ENCODE peak calls at places on chromosomes 6 and 20, in four cellular contexts. X, W, T and A are unnamed samples.

GRCh38 chr20:43690943-43691598 is 24.2 kb downstream of the MYBL2 start:
- DNase-seq in X (no peak), W (no peak), T (no peak), A (no peak)

GRCh38 chr6:108160009-108160408 is 5.8 kb upstream of the NR2E1 start:
- DNase-seq in X (no peak), W (no peak), T (no peak), A (no peak)

GRCh38 chr6:54805077-54805476 is 41.5 kb upstream of the FAM83B start:
- DNase-seq in X (peak; percentile 45), W (no peak), T (no peak), A (no peak)

GRCh38 chr6:145895802-145896201 is 68.4 kb downstream of the SHPRH start:
- DNase-seq in X (no peak), W (no peak), T (no peak), A (no peak)

GRCh38 chr6:111534366-111534765 is 51.3 kb upstream of the REV3L start:
- DNase-seq in X (peak; percentile 56), W (peak; percentile 88), T (no peak), A (no peak)

GRCh38 chr20:6502999-6503398 is 264.5 kb upstream of the BMP2 start:
- DNase-seq in X (no peak), W (no peak), T (no peak), A (no peak)

GRCh38 chr6:131059486-131059885 is 3.6 kb downstream of the EPB41L2 start:
- DNase-seq in X (peak; percentile 64), W (no peak), T (no peak), A (peak; percentile 73)

GRCh38 chr6:4693158-4693557 is 83.0 kb upstream of the CDYL start:
- DNase-seq in X (no peak), W (no peak), T (no peak), A (no peak)

GRCh38 chr6:136335736-136336362 is 46.2 kb upstream of the BCLAF1 start:
- DNase-seq in X (no peak), W (no peak), T (no peak), A (no peak)

GRCh38 chr20:52103469-52103910 is 88.1 kb downstream of the ZFP64 start:
- DNase-seq in X (peak; percentile 56), W (no peak), T (no peak), A (no peak)

GRCh38 chr20:57482796-57483195 is 42.1 kb downstream of the CTCFL start:
- DNase-seq in X (no peak), W (no peak), T (peak; percentile 31), A (no peak)

GRCh38 chr20:62353289-62354030 is 13.7 kb downstream of the LAMA5 start:
- DNase-seq in X (no peak), W (no peak), T (no peak), A (no peak)

GRCh38 chr6:43923376-43924221 is 153.6 kb downstream of the VEGFA start:
- DNase-seq in X (peak; percentile 77), W (no peak), T (peak; percentile 49), A (peak; percentile 61)

GRCh38 chr20:16147221-16147620 is 426.0 kb downstream of the KIF16B start:
- DNase-seq in X (no peak), W (no peak), T (no peak), A (no peak)

GRCh38 chr6:149330133-149330532 is 12.6 kb downstream of the TAB2 start:
- DNase-seq in X (no peak), W (no peak), T (no peak), A (no peak)

GRCh38 chr20:51158226-51158625 is 135.3 kb upstream of the KCNG1 start:
- DNase-seq in X (no peak), W (no peak), T (no peak), A (peak; percentile 28)

GRCh38 chr6:101826259-101826658 is 432.8 kb downstream of the GRIK2 start:
- DNase-seq in X (peak; percentile 62), W (no peak), T (no peak), A (no peak)

GRCh38 chr6:43172127-43173007 is 1.3 kb downstream of the SRF start:
- DNase-seq in X (peak; percentile 36), W (peak; percentile 68), T (peak; percentile 86), A (no peak)

GRCh38 chr6:3228791-3229565 is 1.5 kb upstream of the TUBB2B start:
- DNase-seq in X (peak; percentile 43), W (no peak), T (no peak), A (no peak)

GRCh38 chr20:20370087-20370575 is 2.2 kb downstream of the INSM1 start:
- DNase-seq in X (no peak), W (no peak), T (no peak), A (no peak)

GRCh38 chr20:20371133-20371532 is 3.2 kb downstream of the INSM1 start:
- DNase-seq in X (no peak), W (no peak), T (no peak), A (no peak)

GRCh38 chr20:20371681-20372080 is 3.8 kb downstream of the INSM1 start:
- DNase-seq in X (no peak), W (no peak), T (no peak), A (no peak)

GRCh38 chr20:20375862-20376261 is 8.0 kb downstream of the INSM1 start:
- DNase-seq in X (no peak), W (no peak), T (no peak), A (no peak)

GRCh38 chr20:20373046-20373706 is 5.3 kb downstream of the INSM1 start:
- DNase-seq in X (peak; percentile 45), W (no peak), T (no peak), A (no peak)
- H3K4me3 ChIP-seq in X (no peak overlapping the region), W (no peak overlapping the region), T (no peak overlapping the region), A (no peak overlapping the region)

GRCh38 chr20:25032065-25032477 is 25.9 kb downstream of the ACSS1 start:
- DNase-seq in X (peak; percentile 4), W (no peak), T (no peak), A (no peak)
- H3K27ac ChIP-seq in X (no peak overlapping the region), W (peak overlapping the region; percentile 52), T (peak overlapping the region; percentile 71), A (no peak overlapping the region)

DNA sequence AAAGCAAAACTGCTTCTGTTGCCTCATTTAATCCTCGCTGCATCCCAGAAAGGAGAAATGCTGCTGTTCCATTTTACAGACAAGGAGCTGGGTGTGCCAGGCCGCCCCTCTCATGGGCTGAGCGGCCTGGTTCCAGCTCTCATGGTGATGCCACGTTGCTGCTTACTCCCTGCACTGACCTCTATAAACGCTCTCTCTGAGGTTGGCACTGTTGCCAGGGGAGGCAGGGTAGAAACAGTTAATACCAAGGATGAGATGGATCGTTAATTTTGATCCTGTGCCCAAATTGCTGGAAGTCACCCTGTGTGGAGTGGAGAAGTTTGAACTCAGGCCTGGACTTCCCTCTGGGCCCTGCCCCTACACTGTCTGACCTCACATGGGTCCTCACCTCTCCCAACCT is 25.6 kb downstream of the SIRPA start:
- DNase-seq in X (no peak), W (no peak), T (no peak), A (no peak)
- H3K4me3 ChIP-seq in X (no peak overlapping the region), W (no peak overlapping the region), T (no peak overlapping the region), A (no peak overlapping the region)

GRCh38 chr20:25220021-25220730 is 24.7 kb downstream of the ENTPD6 start:
- DNase-seq in X (no peak), W (no peak), T (no peak), A (peak; percentile 90)
- H3K27ac ChIP-seq in X (no peak overlapping the region), W (peak overlapping the region; percentile 22), T (no peak overlapping the region), A (peak overlapping the region; percentile 80)

GRCh38 chr20:3901028-3901746 is 12.0 kb downstream of the PANK2 start:
- DNase-seq in X (no peak), W (no peak), T (no peak), A (no peak)
- H3K4me3 ChIP-seq in X (peak overlapping the region; percentile 11), W (no peak overlapping the region), T (no peak overlapping the region), A (no peak overlapping the region)

GRCh38 chr6:119096683-119097310 is 18.3 kb upstream of the FAM184A start:
- DNase-seq in X (peak; percentile 40), W (no peak), T (peak; percentile 76), A (no peak)
- H3K27ac ChIP-seq in X (no peak overlapping the region), W (no peak overlapping the region), T (peak overlapping the region; percentile 58), A (no peak overlapping the region)

DNA sequence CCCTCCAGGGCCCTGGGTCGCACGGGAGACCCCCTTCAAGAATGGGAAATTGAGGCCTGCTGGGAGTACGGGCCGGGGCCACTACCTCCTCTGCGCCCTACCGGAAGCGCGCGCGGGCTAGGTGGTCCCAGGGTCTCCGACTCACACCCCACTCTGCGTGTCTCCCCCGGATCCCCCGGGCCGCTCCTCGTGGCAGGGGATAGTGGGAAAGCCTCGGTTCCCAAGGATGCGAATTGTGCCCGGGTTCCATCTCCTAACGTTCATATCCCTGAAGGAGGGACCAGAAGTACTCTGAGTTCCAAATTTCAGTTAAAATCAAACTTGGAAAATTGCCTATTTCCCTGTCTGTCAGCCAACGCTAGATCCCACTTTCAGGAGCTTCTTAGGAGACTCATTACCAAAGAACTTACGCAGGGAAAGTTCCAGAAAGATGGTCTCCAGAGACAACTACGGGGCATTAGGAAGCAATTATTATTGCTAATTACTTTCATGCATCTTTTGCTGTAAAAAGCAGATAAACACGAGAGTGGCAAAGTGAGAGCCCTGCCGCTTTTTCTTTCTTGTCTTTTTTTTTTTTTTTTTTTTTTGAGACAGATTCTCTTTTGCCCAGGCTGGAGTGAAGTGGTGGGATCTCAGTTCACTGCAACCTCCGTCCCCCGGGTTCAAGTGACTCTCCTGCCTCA is 858 bp downstream of the FAM83D start:
- DNase-seq in X (peak; percentile 18), W (peak; percentile 21), T (no peak), A (no peak)
- H3K4me3 ChIP-seq in X (peak overlapping the region; percentile 87), W (peak overlapping the region; percentile 77), T (peak overlapping the region; percentile 62), A (peak overlapping the region; percentile 88)

GRCh38 chr6:166419717-166420116 is 37.0 kb upstream of the MPC1 start:
- DNase-seq in X (no peak), W (no peak), T (no peak), A (no peak)
- H3K27ac ChIP-seq in X (no peak overlapping the region), W (no peak overlapping the region), T (no peak overlapping the region), A (no peak overlapping the region)

DNA sequence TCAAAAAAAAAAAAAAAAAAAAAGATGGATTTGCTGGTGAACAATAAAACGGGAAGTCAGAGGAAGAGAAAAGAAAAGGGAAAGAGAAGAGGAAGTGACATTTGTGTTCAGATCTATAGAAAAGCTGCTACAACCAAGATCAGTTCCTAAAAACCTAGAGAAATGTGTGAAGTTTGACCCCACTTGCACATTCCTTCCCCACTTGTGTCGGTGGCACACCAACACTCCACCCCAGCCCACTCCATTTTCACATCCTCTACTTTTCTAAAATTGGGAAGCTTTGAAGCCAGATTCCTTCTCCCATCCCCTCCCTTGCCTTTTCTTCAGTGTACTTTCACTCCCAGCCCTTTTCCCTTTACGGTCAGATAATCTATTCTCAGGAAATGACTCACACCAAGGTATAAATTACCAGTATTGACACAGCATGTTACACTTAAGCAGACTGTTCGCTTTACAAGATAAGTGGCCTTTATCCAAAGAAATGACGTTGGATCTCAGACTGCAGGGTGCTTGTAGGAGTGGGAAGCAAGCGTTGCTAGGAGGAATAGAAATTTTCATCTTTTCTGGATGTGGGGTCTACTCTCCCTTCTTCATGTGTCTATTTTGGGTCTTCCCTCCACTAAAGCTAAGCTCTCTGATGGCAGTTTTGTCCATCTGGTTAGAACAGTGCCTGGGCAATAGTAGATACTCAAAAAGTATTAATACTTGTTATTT is 92.5 kb upstream of the ADGRF1 start:
- DNase-seq in X (peak; percentile 99), W (no peak), T (no peak), A (no peak)
- H3K4me3 ChIP-seq in X (no peak overlapping the region), W (no peak overlapping the region), T (no peak overlapping the region), A (no peak overlapping the region)